ENCODE peak calls at places on chromosome 14, in eight cellular contexts. C is WERI-Rb-1; O is foreskin keratinocyte; X is activated B cell treated with CpG ODN at 0.5 μM for 24 hours; W is fibroblast of mammary gland; R is sigmoid colon; N is MCF 10A; E is CD4-positive, alpha-beta T cell. P is an unnamed sample.

GRCh38 chr14:54465654-54466053 is 23.1 kb downstream of the GMFB start:
- DNase-seq in C (peak), O (no peak), X (no peak), W (no peak), R (no peak), N (no peak), E (no peak), P (peak)

GRCh38 chr14:66944872-66945271 is 244.4 kb upstream of the GARIN2 start:
- DNase-seq in C (no peak), O (peak), X (no peak), W (peak), R (no peak), N (peak), E (no peak), P (no peak)

GRCh38 chr14:59869381-59870255 is 958 bp downstream of the RTN1 start:
- DNase-seq in C (no peak), O (no peak), X (no peak), W (no peak), R (peak), N (no peak), E (no peak), P (no peak)

GRCh38 chr14:105879503-105879866 is 353.1 kb downstream of the TMEM121 start:
- DNase-seq in C (peak), O (no peak), X (no peak), W (no peak), R (peak), N (no peak), E (no peak), P (no peak)

GRCh38 chr14:89137514-89138163 is 279.4 kb downstream of the FOXN3 start:
- DNase-seq in C (no peak), O (peak), X (no peak), W (peak), R (no peak), N (peak), E (no peak), P (no peak)

GRCh38 chr14:69038449-69039286 is 59.6 kb upstream of the ACTN1 start:
- DNase-seq in C (peak), O (no peak), X (no peak), W (peak), R (no peak), N (no peak), E (no peak), P (peak)

GRCh38 chr14:65981192-65981843 is 504.9 kb upstream of the CCDC196 start:
- DNase-seq in C (peak), O (no peak), X (no peak), W (no peak), R (no peak), N (no peak), E (no peak), P (peak)

GRCh38 chr14:64689292-64689691 is 14.9 kb upstream of the PLEKHG3 start:
- DNase-seq in C (no peak), O (no peak), X (no peak), W (no peak), R (no peak), N (no peak), E (no peak), P (no peak)

GRCh38 chr14:66965831-66966230 is 223.4 kb upstream of the GARIN2 start:
- DNase-seq in C (no peak), O (peak), X (no peak), W (peak), R (no peak), N (no peak), E (no peak), P (no peak)

GRCh38 chr14:75229923-75230792 is 48.5 kb upstream of the FOS start:
- DNase-seq in C (no peak), O (peak), X (no peak), W (peak), R (no peak), N (peak), E (peak), P (no peak)

GRCh38 chr14:74896400-74896799 is 14.7 kb downstream of the DLST start:
- DNase-seq in C (no peak), O (no peak), X (no peak), W (no peak), R (no peak), N (no peak), E (no peak), P (no peak)

GRCh38 chr14:64303471-64303917 is 9.3 kb upstream of the ESR2 start:
- DNase-seq in C (no peak), O (peak), X (no peak), W (peak), R (no peak), N (peak), E (no peak), P (peak)

GRCh38 chr14:24095196-24096068 is 1.3 kb downstream of the PCK2 start:
- DNase-seq in C (peak), O (no peak), X (peak), W (peak), R (no peak), N (peak), E (no peak), P (no peak)

GRCh38 chr14:48686650-48687049 is 899.5 kb downstream of the RPS29 start:
- DNase-seq in C (no peak), O (no peak), X (no peak), W (no peak), R (no peak), N (no peak), E (no peak), P (no peak)

GRCh38 chr14:95409472-95410307 is 90.0 kb upstream of the CLMN start:
- DNase-seq in C (no peak), O (no peak), X (no peak), W (no peak), R (no peak), N (no peak), E (no peak), P (no peak)

GRCh38 chr14:92726135-92726932 is 22.1 kb downstream of the LGMN start:
- DNase-seq in C (no peak), O (peak), X (no peak), W (peak), R (peak), N (peak), E (peak), P (no peak)

GRCh38 chr14:63896278-63896720 is 43.5 kb downstream of the SYNE2 start:
- DNase-seq in C (no peak), O (peak), X (no peak), W (peak), R (peak), N (peak), E (no peak), P (no peak)

GRCh38 chr14:33839193-33840076 is 111.4 kb downstream of the EGLN3 start:
- DNase-seq in C (peak), O (no peak), X (no peak), W (peak), R (no peak), N (peak), E (peak), P (peak)

DNA sequence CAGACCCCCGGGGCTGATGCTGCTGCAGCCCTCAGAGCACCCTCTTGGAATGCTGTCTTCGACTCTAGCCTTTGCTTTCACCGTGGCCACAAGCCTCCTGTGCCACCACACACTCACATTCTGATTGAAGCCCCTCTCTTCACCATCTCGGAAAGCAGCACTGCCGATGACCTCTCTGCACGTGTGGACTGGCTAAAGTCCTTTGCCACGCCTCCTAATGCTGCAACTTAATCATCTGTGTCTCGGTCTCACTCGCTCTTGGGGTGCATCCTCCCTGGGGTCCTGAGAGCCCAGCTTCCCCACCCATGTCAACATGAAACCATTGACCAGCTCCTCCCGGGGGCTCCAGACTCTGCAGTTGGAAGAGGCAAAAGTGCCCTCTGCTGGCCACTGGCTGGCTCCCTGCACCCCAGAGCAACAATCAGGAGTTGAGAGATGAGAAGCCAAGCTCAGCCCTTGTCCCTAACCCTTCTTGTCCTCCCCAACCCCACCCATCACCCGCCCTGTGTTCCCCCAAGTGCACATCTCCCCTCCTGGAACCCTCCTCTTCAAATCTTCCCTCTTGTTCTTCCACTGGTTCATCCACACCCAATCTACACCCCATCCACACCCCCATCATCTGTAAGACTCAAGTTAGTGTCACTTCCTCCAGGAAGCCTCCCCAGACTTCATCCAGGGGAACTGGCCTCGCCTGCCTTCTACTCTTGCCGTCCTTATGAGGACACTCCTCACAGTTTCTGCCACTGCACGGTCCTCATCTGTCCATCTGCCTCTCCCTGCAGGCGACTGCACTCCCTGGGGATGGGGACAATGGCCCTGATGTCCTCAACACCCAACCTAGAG is 23.6 kb upstream of the FAM181A start:
- DNase-seq in C (peak), O (no peak), X (no peak), W (no peak), R (no peak), N (peak), E (no peak), P (no peak)
- TF ChIP-seq CTCF in C (peak), O (peak), X (no peak), W (peak), R (peak), N (peak), E (no peak), P (peak)

GRCh38 chr14:97723834-97724770 is 926.9 kb downstream of the VRK1 start:
- DNase-seq in C (no peak), O (no peak), X (no peak), W (no peak), R (no peak), N (no peak), E (peak), P (no peak)
- TF ChIP-seq CTCF in C (no peak), O (no peak), X (no peak), W (no peak), R (no peak), N (no peak), E (peak), P (no peak)

GRCh38 chr14:76514599-76514998 is 138.7 kb downstream of the ESRRB start:
- DNase-seq in C (peak), O (peak), X (no peak), W (peak), R (no peak), N (peak), E (no peak), P (no peak)
- TF ChIP-seq CTCF in C (peak), O (peak), X (no peak), W (no peak), R (no peak), N (peak), E (no peak), P (peak)

GRCh38 chr14:81728447-81728846 is 194.8 kb upstream of the SEL1L start:
- DNase-seq in C (no peak), O (peak), X (no peak), W (no peak), R (no peak), N (no peak), E (no peak), P (no peak)

GRCh38 chr14:81729622-81730021 is 196.0 kb upstream of the SEL1L start:
- DNase-seq in C (no peak), O (no peak), X (no peak), W (no peak), R (no peak), N (no peak), E (no peak), P (no peak)

GRCh38 chr14:81727243-81727642 is 193.6 kb upstream of the SEL1L start:
- DNase-seq in C (no peak), O (no peak), X (no peak), W (peak), R (no peak), N (peak), E (no peak), P (no peak)
- TF ChIP-seq CTCF in C (no peak), O (no peak), X (no peak), W (no peak), R (no peak), N (no peak), E (no peak), P (no peak)

GRCh38 chr14:57378661-57379060 is 11.7 kb upstream of the NAA30 start:
- DNase-seq in C (no peak), O (no peak), X (no peak), W (peak), R (no peak), N (no peak), E (no peak), P (no peak)
- TF ChIP-seq CTCF in C (no peak), O (peak), X (no peak), W (no peak), R (no peak), N (no peak), E (no peak), P (peak)

GRCh38 chr14:22002860-22003284 is 329.3 kb upstream of the OR4E1 start:
- DNase-seq in C (no peak), O (no peak), X (no peak), W (no peak), R (no peak), N (peak), E (peak), P (no peak)
- TF ChIP-seq CTCF in C (peak), O (peak), X (no peak), W (peak), R (no peak), N (peak), E (peak), P (peak)

GRCh38 chr14:53054457-53054856 is 98.7 kb downstream of the DDHD1 start:
- DNase-seq in C (no peak), O (peak), X (no peak), W (peak), R (no peak), N (no peak), E (no peak), P (no peak)

GRCh38 chr14:53060046-53060445 is 93.1 kb downstream of the DDHD1 start:
- DNase-seq in C (no peak), O (no peak), X (no peak), W (peak), R (no peak), N (no peak), E (no peak), P (no peak)

GRCh38 chr14:53055003-53055402 is 98.1 kb downstream of the DDHD1 start:
- DNase-seq in C (no peak), O (peak), X (no peak), W (peak), R (no peak), N (peak), E (no peak), P (no peak)
- TF ChIP-seq CTCF in C (peak), O (peak), X (peak), W (peak), R (peak), N (peak), E (peak), P (peak)

GRCh38 chr14:81855007-81855406 is 321.4 kb upstream of the SEL1L start:
- DNase-seq in C (no peak), O (no peak), X (no peak), W (no peak), R (no peak), N (no peak), E (no peak), P (no peak)

GRCh38 chr14:81859071-81859470 is 325.4 kb upstream of the SEL1L start:
- DNase-seq in C (no peak), O (no peak), X (no peak), W (no peak), R (no peak), N (no peak), E (no peak), P (no peak)
- TF ChIP-seq CTCF in C (no peak), O (no peak), X (no peak), W (no peak), R (no peak), N (no peak), E (no peak), P (no peak)

DNA sequence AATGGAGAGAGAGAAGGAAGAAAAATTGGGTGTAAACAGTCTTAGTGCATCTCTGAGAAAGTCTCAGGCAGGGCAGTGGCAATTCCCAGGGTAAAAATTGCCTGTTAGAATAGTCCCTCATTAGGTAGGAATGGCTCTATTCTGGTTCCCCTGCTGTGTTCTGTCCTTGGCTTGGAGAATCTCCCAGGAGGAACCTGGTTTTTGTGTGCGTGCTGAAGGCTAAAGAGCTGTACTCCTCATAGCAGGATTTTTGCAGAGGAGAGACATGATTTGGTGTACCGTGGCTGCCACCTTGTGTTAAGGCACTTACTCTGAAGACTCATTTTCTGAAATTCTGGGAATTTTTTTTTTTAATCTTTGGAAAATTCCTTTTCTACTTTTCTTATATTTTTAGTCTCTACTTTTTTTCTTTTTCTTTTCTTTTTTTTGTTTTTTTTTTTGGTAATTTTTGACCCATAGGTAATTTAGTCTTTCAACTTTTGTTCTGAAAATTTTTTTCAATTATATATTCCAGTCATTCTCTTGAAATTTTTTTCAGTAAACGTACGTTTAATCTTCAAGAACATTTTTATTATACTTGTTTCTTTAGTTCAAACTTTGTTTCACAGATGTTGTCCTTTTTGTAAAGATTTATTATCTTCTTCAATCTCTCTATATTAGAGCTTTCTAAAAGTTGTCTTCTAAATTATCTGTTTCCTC is 63.8 kb downstream of the FBXO33 start:
- DNase-seq in C (peak), O (peak), X (no peak), W (peak), R (peak), N (peak), E (peak), P (peak)
- TF ChIP-seq CTCF in C (peak), O (peak), X (no peak), W (peak), R (peak), N (peak), E (no peak), P (peak)

GRCh38 chr14:104293851-104294627 is 155.7 kb downstream of the KIF26A start:
- DNase-seq in C (peak), O (no peak), X (no peak), W (no peak), R (peak), N (peak), E (no peak), P (no peak)
- TF ChIP-seq CTCF in C (peak), O (peak), X (no peak), W (no peak), R (no peak), N (peak), E (no peak), P (peak)